ENCODE peak calls at places on chromosome 20, in nine cellular contexts. W is activated CD4-positive, alpha-beta memory T cell treated with anti-CD3 and anti-CD28 coated beads, Interleukin-2, amount 10 ng/mL, durations not matched to agents 7 days and 5 days; R is heart left ventricle; U is left colon; G is GM03348; M is naive thymus-derived CD8-positive, alpha-beta T cell; K is BJ; N is T-helper 2 cell; L is T-helper 17 cell. V is an unnamed sample.

GRCh38 chr20:5181492-5181891 is 54.7 kb downstream of the CDS2 start:
- DNase-seq in W (no peak), R (no peak), U (no peak), G (no peak), M (no peak), K (no peak), N (no peak), L (no peak), V (no peak)

GRCh38 chr20:57205625-57206219 is 60.7 kb downstream of the BMP7 start:
- DNase-seq in W (no peak), R (no peak), U (no peak), G (peak; percentile 24), M (no peak), K (peak; percentile 67), N (no peak), L (no peak), V (no peak)

GRCh38 chr20:48845721-48846306 is 18.0 kb upstream of the PREX1 start:
- DNase-seq in W (no peak), R (no peak), U (no peak), G (no peak), M (no peak), K (no peak), N (no peak), L (no peak), V (no peak)

GRCh38 chr20:32672982-32673727 is 586 bp downstream of the C20orf203 start:
- DNase-seq in W (peak; percentile 32), R (no peak), U (peak; percentile 32), G (no peak), M (peak; percentile 7), K (no peak), N (no peak), L (no peak), V (no peak)

GRCh38 chr20:45649312-45649863 is 18.3 kb upstream of the WFDC9 start:
- DNase-seq in W (no peak), R (no peak), U (no peak), G (no peak), M (no peak), K (no peak), N (no peak), L (no peak), V (no peak)

GRCh38 chr20:51462566-51463276 is 79.8 kb downstream of the NFATC2 start:
- DNase-seq in W (no peak), R (peak; percentile 91), U (peak; percentile 59), G (peak; percentile 87), M (no peak), K (no peak), N (no peak), L (no peak), V (peak; percentile 88)

GRCh38 chr20:46021361-46022359 is 7.4 kb upstream of the SLC12A5 start:
- DNase-seq in W (peak; percentile 59), R (no peak), U (no peak), G (peak; percentile 55), M (peak; percentile 24), K (no peak), N (no peak), L (peak; percentile 34), V (no peak)

GRCh38 chr20:25252686-25253421 is 5.0 kb downstream of the PYGB start:
- DNase-seq in W (no peak), R (no peak), U (peak; percentile 63), G (no peak), M (no peak), K (no peak), N (no peak), L (no peak), V (no peak)

GRCh38 chr20:61903575-61904340 is 161.9 kb downstream of the TAF4 start:
- DNase-seq in W (no peak), R (no peak), U (no peak), G (no peak), M (no peak), K (no peak), N (no peak), L (no peak), V (no peak)

GRCh38 chr20:49420811-49421295 is 61.6 kb downstream of the KCNB1 start:
- DNase-seq in W (no peak), R (peak; percentile 55), U (peak; percentile 76), G (no peak), M (no peak), K (no peak), N (no peak), L (no peak), V (no peak)

GRCh38 chr20:12816009-12816408 is 192.8 kb upstream of the SPTLC3 start:
- DNase-seq in W (no peak), R (no peak), U (no peak), G (no peak), M (no peak), K (no peak), N (no peak), L (no peak), V (no peak)

GRCh38 chr20:62123450-62124118 is 1.3 kb downstream of the LSM14B start:
- DNase-seq in W (no peak), R (no peak), U (no peak), G (peak; percentile 30), M (no peak), K (no peak), N (no peak), L (no peak), V (no peak)

GRCh38 chr20:34871966-34872603 is 571 bp downstream of the GGT7 start:
- DNase-seq in W (no peak), R (no peak), U (no peak), G (no peak), M (no peak), K (no peak), N (no peak), L (no peak), V (no peak)

GRCh38 chr20:6665161-6665560 is 102.3 kb upstream of the BMP2 start:
- DNase-seq in W (no peak), R (no peak), U (no peak), G (no peak), M (no peak), K (no peak), N (no peak), L (no peak), V (no peak)

GRCh38 chr20:36238153-36238552 is 1.9 kb downstream of the AAR2 start:
- DNase-seq in W (no peak), R (no peak), U (no peak), G (no peak), M (no peak), K (no peak), N (no peak), L (no peak), V (no peak)

GRCh38 chr20:58447733-58448391 is 58.8 kb downstream of the VAPB start:
- DNase-seq in W (peak; percentile 57), R (no peak), U (no peak), G (peak; percentile 70), M (peak; percentile 53), K (no peak), N (peak; percentile 4), L (peak; percentile 29), V (no peak)

GRCh38 chr20:2042400-2042799 is 48.5 kb upstream of the PDYN start:
- DNase-seq in W (no peak), R (no peak), U (no peak), G (peak; percentile 73), M (no peak), K (peak; percentile 0), N (no peak), L (no peak), V (no peak)

GRCh38 chr20:64156886-64157875 is 7.1 kb upstream of the MYT1 start:
- DNase-seq in W (no peak), R (no peak), U (no peak), G (no peak), M (no peak), K (no peak), N (no peak), L (no peak), V (no peak)

GRCh38 chr20:11901127-11901526 is 16.6 kb upstream of the BTBD3 start:
- DNase-seq in W (no peak), R (no peak), U (no peak), G (peak; percentile 81), M (no peak), K (peak; percentile 58), N (no peak), L (no peak), V (no peak)

GRCh38 chr20:17210387-17210786 is 16.5 kb upstream of the PCSK2 start:
- DNase-seq in W (no peak), R (no peak), U (no peak), G (no peak), M (no peak), K (no peak), N (no peak), L (no peak), V (no peak)

GRCh38 chr20:47720636-47721427 is 64.4 kb downstream of the SULF2 start:
- DNase-seq in W (no peak), R (no peak), U (no peak), G (no peak), M (no peak), K (peak; percentile 92), N (no peak), L (no peak), V (no peak)

GRCh38 chr20:40945754-40946451 is 82.7 kb upstream of the TOP1 start:
- DNase-seq in W (no peak), R (no peak), U (no peak), G (peak; percentile 80), M (no peak), K (no peak), N (no peak), L (no peak), V (peak; percentile 18)

GRCh38 chr20:47680804-47681529 is 104.3 kb downstream of the SULF2 start:
- DNase-seq in W (no peak), R (no peak), U (no peak), G (no peak), M (no peak), K (no peak), N (no peak), L (no peak), V (no peak)

GRCh38 chr20:58647162-58647813 is 3.8 kb upstream of the STX16 start:
- DNase-seq in W (peak; percentile 16), R (no peak), U (no peak), G (no peak), M (no peak), K (no peak), N (no peak), L (no peak), V (no peak)

GRCh38 chr20:62602550-62602949 is 39.8 kb upstream of the SLCO4A1 start:
- DNase-seq in W (peak; percentile 52), R (peak; percentile 48), U (no peak), G (no peak), M (no peak), K (no peak), N (peak; percentile 23), L (no peak), V (no peak)

GRCh38 chr20:25529295-25529951 is 55.9 kb downstream of the NINL start:
- DNase-seq in W (no peak), R (no peak), U (no peak), G (no peak), M (no peak), K (no peak), N (no peak), L (no peak), V (no peak)

GRCh38 chr20:46199198-46199597 is 81.1 kb downstream of the CD40 start:
- DNase-seq in W (no peak), R (no peak), U (no peak), G (no peak), M (no peak), K (no peak), N (no peak), L (no peak), V (no peak)

GRCh38 chr20:10201321-10201870 is 17.2 kb upstream of the SNAP25 start:
- DNase-seq in W (no peak), R (no peak), U (no peak), G (no peak), M (no peak), K (no peak), N (no peak), L (no peak), V (no peak)

GRCh38 chr20:47493175-47493953 is 8.3 kb upstream of the NCOA3 start:
- DNase-seq in W (peak; percentile 68), R (peak; percentile 87), U (peak; percentile 89), G (peak; percentile 82), M (peak; percentile 18), K (no peak), N (no peak), L (peak; percentile 17), V (peak; percentile 96)

GRCh38 chr20:58004900-58005299 is 223.6 kb downstream of the ANKRD60 start:
- DNase-seq in W (no peak), R (no peak), U (no peak), G (no peak), M (no peak), K (no peak), N (no peak), L (no peak), V (no peak)